ENCODE peak calls at places on chromosomes 12 and 14, in eight cellular contexts. W is testis, B is coronary artery, T is endodermal cell, E is MM.1S, J is A549, N is OCI-LY7, D is HCT116. F is an unnamed sample.

GRCh38 chr14:27409936-27410335 is 812.1 kb upstream of the NOVA1 start:
- DNase-seq in D (no peak), E (no peak), J (no peak), B (no peak), T (no peak), N (no peak), W (no peak), F (no peak)

GRCh38 chr12:65929641-65930040 is 105.4 kb downstream of the HMGA2 start:
- DNase-seq in E (no peak), D (no peak), J (no peak), B (no peak), T (no peak), W (no peak), N (no peak), F (no peak)

GRCh38 chr14:42654707-42655106 is 1048.0 kb downstream of the LRFN5 start:
- DNase-seq in B (no peak), T (no peak), W (no peak), E (no peak), D (no peak), J (no peak), N (no peak), F (no peak)

GRCh38 chr14:68349900-68350323 is 443.0 kb downstream of the ZFP36L1 start:
- DNase-seq in W (no peak), E (no peak), T (no peak), B (no peak), D (no peak), J (peak; percentile 51), N (no peak), F (no peak)

GRCh38 chr14:70061108-70061507 is 127.6 kb downstream of the SLC8A3 start:
- DNase-seq in B (no peak), N (no peak), E (no peak), D (no peak), T (no peak), J (no peak), W (no peak), F (no peak)

GRCh38 chr14:78254911-78255431 is 84.8 kb downstream of the NRXN3 start:
- DNase-seq in D (no peak), J (peak; percentile 4), T (no peak), N (no peak), B (peak; percentile 5), E (peak; percentile 34), W (no peak), F (no peak)

GRCh38 chr12:52231305-52232232 is 1.5 kb upstream of the KRT7 start:
- DNase-seq in W (no peak), N (no peak), B (no peak), D (no peak), J (peak; percentile 58), E (no peak), T (no peak), F (no peak)

GRCh38 chr12:234891-235415 is 21.0 kb upstream of the SLC6A12 start:
- DNase-seq in T (peak; percentile 42), B (peak; percentile 12), N (no peak), D (no peak), W (peak; percentile 10), J (no peak), E (no peak), F (no peak)

GRCh38 chr14:104148433-104149277 is 10.3 kb downstream of the KIF26A start:
- DNase-seq in T (peak; percentile 62), W (no peak), E (no peak), J (no peak), D (no peak), B (no peak), N (no peak), F (no peak)

GRCh38 chr12:109910969-109911348 is 10.9 kb downstream of the TCHP start:
- DNase-seq in N (peak; percentile 30), W (peak; percentile 21), E (no peak), J (peak; percentile 83), B (no peak), T (peak; percentile 99), D (peak; percentile 43), F (no peak)

GRCh38 chr12:70264067-70264867 is 21.0 kb downstream of the CNOT2 start:
- DNase-seq in N (peak; percentile 27), D (no peak), B (no peak), W (no peak), J (no peak), E (no peak), T (no peak), F (no peak)

GRCh38 chr12:55845785-55846496 is 3.2 kb upstream of the MMP19 start:
- DNase-seq in D (no peak), T (no peak), B (no peak), W (no peak), E (no peak), J (no peak), N (no peak), F (no peak)

GRCh38 chr12:103548622-103549601 is 38.2 kb upstream of the STAB2 start:
- DNase-seq in J (peak; percentile 81), B (no peak), N (peak; percentile 73), W (peak; percentile 82), E (peak; percentile 65), D (peak; percentile 73), T (peak; percentile 94), F (peak; percentile 62)

GRCh38 chr12:45893240-45893639 is 97.1 kb downstream of the SCAF11 start:
- DNase-seq in W (peak; percentile 35), T (peak; percentile 80), B (no peak), N (no peak), E (no peak), D (peak; percentile 10), J (peak; percentile 45), F (no peak)

GRCh38 chr12:123034022-123034541 is 53.6 kb downstream of the ARL6IP4 start:
- DNase-seq in B (no peak), E (no peak), T (no peak), J (no peak), N (no peak), W (no peak), D (no peak), F (no peak)

GRCh38 chr14:64795921-64796320 is 83.8 kb downstream of the SPTB start:
- DNase-seq in B (no peak), T (no peak), N (no peak), J (no peak), E (no peak), D (no peak), W (no peak), F (no peak)

GRCh38 chr12:82645414-82645813 is 41.3 kb upstream of the TMTC2 start:
- DNase-seq in T (no peak), W (no peak), D (no peak), J (no peak), N (no peak), B (no peak), E (no peak), F (no peak)

DNA sequence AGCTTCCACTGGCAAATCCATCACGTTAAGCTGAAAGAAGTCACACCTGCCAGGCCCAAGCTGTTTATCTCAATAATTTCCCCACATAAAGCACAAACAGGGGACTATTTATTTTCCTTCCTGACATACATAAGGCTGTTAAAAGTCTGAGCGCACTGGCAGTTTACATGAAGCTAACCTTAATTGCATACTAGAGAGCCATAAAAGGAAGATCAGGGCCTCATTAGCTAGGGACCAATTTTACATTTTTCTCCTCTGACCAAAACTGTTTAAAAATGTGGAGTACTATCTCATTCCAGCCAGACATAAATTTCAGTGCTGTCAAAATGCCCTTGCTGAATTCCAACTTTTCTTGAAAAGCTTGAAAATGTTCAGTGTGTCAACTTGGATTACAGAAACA is 270.7 kb downstream of the C12orf75 start:
- DNase-seq in T (no peak), W (no peak), E (no peak), J (no peak), N (no peak), D (no peak), B (no peak), F (no peak)
- H3K27ac ChIP-seq in T (no peak overlapping the region), W (no peak overlapping the region), E (no peak overlapping the region), J (no peak overlapping the region), N (no peak overlapping the region), D (no peak overlapping the region), B (no peak overlapping the region), F (no peak overlapping the region)

GRCh38 chr14:60183724-60184596 is 18.8 kb upstream of the DHRS7 start:
- DNase-seq in N (peak; percentile 91), J (peak; percentile 61), B (no peak), E (peak; percentile 56), W (no peak), D (peak; percentile 61), T (no peak), F (peak; percentile 74)
- H3K27ac ChIP-seq in N (peak overlapping the region; percentile 23), J (peak overlapping the region; percentile 35), B (no peak overlapping the region), E (no peak overlapping the region), W (peak overlapping the region; percentile 53), D (no peak overlapping the region), T (no peak overlapping the region), F (peak overlapping the region; percentile 58)

GRCh38 chr14:73775339-73776193 is 61.4 kb upstream of the PNMA1 start:
- DNase-seq in W (peak; percentile 19), B (no peak), T (peak; percentile 44), E (no peak), N (peak; percentile 55), D (no peak), J (no peak), F (no peak)
- H3K27ac ChIP-seq in W (peak overlapping the region; percentile 63), B (peak overlapping the region; percentile 35), T (no peak overlapping the region), E (peak overlapping the region; percentile 65), N (peak overlapping the region; percentile 96), D (no peak overlapping the region), J (no peak overlapping the region), F (peak overlapping the region; percentile 27)

DNA sequence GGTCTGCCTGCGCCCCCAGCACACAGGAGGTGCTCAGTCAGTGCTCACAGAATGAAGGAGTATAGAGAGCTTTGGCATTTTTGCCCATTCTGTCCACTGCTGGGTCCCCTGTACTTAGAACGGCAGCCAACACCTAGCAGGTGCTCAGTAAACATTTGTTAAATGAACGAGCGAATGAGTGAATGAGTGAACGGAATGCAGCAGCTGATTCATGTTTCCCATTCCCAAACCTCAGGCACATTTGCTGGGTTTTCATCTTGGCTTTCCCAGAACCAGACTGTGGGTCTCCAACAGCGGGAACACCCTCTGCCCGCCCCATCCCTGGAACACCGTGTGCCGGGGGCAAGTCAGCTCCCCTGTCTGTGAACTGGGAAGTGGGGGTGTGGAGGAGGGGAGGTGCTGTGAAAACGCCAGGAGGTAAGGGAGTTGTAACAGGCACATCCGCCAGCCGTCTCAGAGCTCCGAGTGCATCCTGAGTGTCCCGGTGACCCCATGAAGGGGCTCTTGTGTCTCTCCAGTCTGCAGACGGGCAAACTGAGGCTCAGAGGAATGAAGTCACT is 47.3 kb downstream of the SCARB1 start:
- DNase-seq in W (peak; percentile 60), T (no peak), D (no peak), E (no peak), N (no peak), B (no peak), J (no peak), F (no peak)
- H3K27ac ChIP-seq in W (peak overlapping the region; percentile 41), T (no peak overlapping the region), D (no peak overlapping the region), E (no peak overlapping the region), N (no peak overlapping the region), B (no peak overlapping the region), J (no peak overlapping the region), F (no peak overlapping the region)

GRCh38 chr14:101226603-101227425 is 323.3 kb upstream of the RTL1 start:
- DNase-seq in E (no peak), N (no peak), W (peak; percentile 47), B (peak; percentile 71), T (peak; percentile 37), J (no peak), D (no peak), F (no peak)
- H3K27ac ChIP-seq in E (no peak overlapping the region), N (no peak overlapping the region), W (no peak overlapping the region), B (no peak overlapping the region), T (no peak overlapping the region), J (peak overlapping the region; percentile 39), D (no peak overlapping the region), F (no peak overlapping the region)